ENCODE peak calls at places on chromosomes 6 and 20, in eight cellular contexts. V is HepG2, E is A549, W is GM23338, S is SK-N-SH, J is Panc1, Z is K562, C is GM12878. F is an unnamed sample.

GRCh38 chr6:148323344-148323743 is 19.3 kb upstream of the SASH1 start:
- DNase-seq in E (no peak), W (no peak), Z (no peak), V (no peak), J (no peak), S (no peak), C (no peak), F (no peak)

GRCh38 chr6:19465240-19465639 is 371.9 kb upstream of the ID4 start:
- DNase-seq in C (no peak), W (no peak), S (no peak), E (no peak), Z (no peak), V (no peak), J (peak), F (no peak)

GRCh38 chr6:111663232-111663631 is 57.6 kb upstream of the TRAF3IP2 start:
- DNase-seq in Z (no peak), V (no peak), J (no peak), W (peak), E (no peak), C (no peak), S (peak), F (no peak)

GRCh38 chr20:54598351-54598750 is 123.0 kb downstream of the DOK5 start:
- DNase-seq in Z (no peak), J (no peak), S (no peak), E (no peak), W (no peak), C (no peak), V (no peak), F (no peak)

GRCh38 chr6:107843400-107843799 is 19.3 kb upstream of the SCML4 start:
- DNase-seq in S (no peak), C (no peak), V (no peak), J (no peak), Z (no peak), E (no peak), W (no peak), F (no peak)

GRCh38 chr6:135254471-135254870 is 73.4 kb downstream of the MYB start:
- DNase-seq in C (no peak), W (no peak), Z (peak), J (no peak), E (no peak), S (no peak), V (no peak), F (no peak)

GRCh38 chr6:31834367-31834703 is 6.8 kb downstream of the HSPA1B start:
- DNase-seq in Z (peak), E (peak), V (peak), C (peak), J (no peak), W (peak), S (peak), F (peak)

GRCh38 chr6:73017473-73017872 is 207.8 kb downstream of the KHDC1L start:
- DNase-seq in E (no peak), Z (no peak), C (no peak), S (no peak), V (no peak), W (no peak), J (no peak), F (no peak)

GRCh38 chr6:136969433-136969832 is 47.3 kb downstream of the SLC35D3 start:
- DNase-seq in W (no peak), C (no peak), Z (no peak), S (peak), E (no peak), J (no peak), V (no peak), F (no peak)

GRCh38 chr6:105374010-105374420 is 28.9 kb downstream of the PREP start:
- DNase-seq in W (no peak), J (no peak), S (no peak), V (peak), E (no peak), Z (no peak), C (no peak), F (no peak)

GRCh38 chr6:99334526-99335127 is 14.8 kb downstream of the FAXC start:
- DNase-seq in S (peak), W (peak), Z (peak), J (peak), V (peak), E (peak), C (peak), F (peak)

GRCh38 chr6:30325873-30326445 is 768 bp upstream of the TRIM39 start:
- DNase-seq in C (peak), V (no peak), W (peak), S (no peak), E (no peak), Z (peak), J (peak), F (peak)

GRCh38 chr20:44066645-44067606 is 120.1 kb downstream of the JPH2 start:
- DNase-seq in Z (no peak), S (peak), J (no peak), V (no peak), C (no peak), W (no peak), E (no peak), F (no peak)

GRCh38 chr6:156933201-156934053 is 156.2 kb downstream of the ARID1B start:
- DNase-seq in J (no peak), Z (no peak), C (no peak), E (no peak), S (no peak), V (peak), W (peak), F (no peak)

GRCh38 chr6:131946992-131947955 is 3.9 kb downstream of the CCN2 start:
- DNase-seq in C (no peak), E (peak), W (no peak), S (no peak), J (peak), Z (no peak), V (peak), F (no peak)

GRCh38 chr6:37369321-37370196 is 15.8 kb downstream of the RNF8 start:
- DNase-seq in V (peak), Z (no peak), W (no peak), E (no peak), C (no peak), S (no peak), J (no peak), F (no peak)

GRCh38 chr6:7681449-7681848 is 44.5 kb upstream of the BMP6 start:
- DNase-seq in S (no peak), E (no peak), W (no peak), V (no peak), C (no peak), Z (no peak), J (no peak), F (no peak)

GRCh38 chr6:77626431-77626830 is 26.4 kb upstream of the MEI4 start:
- DNase-seq in Z (no peak), W (no peak), C (no peak), S (no peak), E (no peak), V (no peak), J (no peak), F (no peak)

GRCh38 chr20:19380211-19380610 is 167.8 kb downstream of the SLC24A3 start:
- DNase-seq in C (no peak), Z (no peak), E (no peak), S (no peak), W (no peak), J (no peak), V (no peak), F (no peak)

GRCh38 chr20:19378057-19378456 is 165.6 kb downstream of the SLC24A3 start:
- DNase-seq in W (no peak), C (no peak), S (no peak), E (no peak), Z (no peak), V (no peak), J (no peak), F (no peak)

GRCh38 chr20:19374066-19374615 is 161.7 kb downstream of the SLC24A3 start:
- DNase-seq in C (no peak), V (no peak), J (no peak), E (no peak), W (no peak), Z (no peak), S (no peak), F (no peak)

GRCh38 chr20:19375301-19375885 is 163.0 kb downstream of the SLC24A3 start:
- DNase-seq in Z (no peak), C (no peak), S (no peak), W (no peak), V (no peak), E (no peak), J (no peak), F (no peak)

GRCh38 chr20:19376451-19376971 is 164.1 kb downstream of the SLC24A3 start:
- DNase-seq in Z (no peak), E (no peak), C (no peak), J (no peak), V (no peak), W (no peak), S (no peak), F (no peak)
- TF ChIP-seq REST in Z (no peak), E (no peak), C (no peak), J (no peak), V (no peak), W (no peak), S (no peak), F (no peak)

DNA sequence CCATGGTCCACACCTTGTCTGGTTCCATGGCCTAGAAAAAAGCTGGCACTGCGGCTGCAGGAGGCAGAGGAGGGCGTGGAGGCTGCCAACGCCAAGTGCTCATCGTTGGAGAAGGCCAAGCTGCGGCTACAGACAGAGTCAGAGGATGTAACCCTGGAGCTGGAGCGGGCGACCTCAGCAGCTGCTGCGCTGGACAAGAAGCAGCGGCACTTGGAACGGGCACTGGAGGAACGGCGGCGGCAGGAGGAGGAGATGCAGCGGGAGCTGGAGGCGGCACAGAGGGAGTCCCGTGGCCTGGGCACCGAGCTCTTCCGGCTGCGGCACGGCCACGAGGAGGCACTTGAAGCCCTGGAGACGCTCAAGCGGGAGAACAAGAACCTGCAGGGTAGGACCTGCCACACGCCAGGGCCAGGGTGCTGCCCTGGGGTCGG is 43.4 kb downstream of the MYH7B start:
- DNase-seq in S (no peak), Z (no peak), E (no peak), C (no peak), V (no peak), J (no peak), W (no peak), F (no peak)
- TF ChIP-seq REST in S (no peak), Z (no peak), E (no peak), C (no peak), V (no peak), J (no peak), W (no peak), F (no peak)

GRCh38 chr6:16544006-16544405 is 217.3 kb downstream of the ATXN1 start:
- DNase-seq in Z (no peak), J (no peak), S (no peak), C (no peak), E (no peak), W (peak), V (no peak), F (no peak)
- TF ChIP-seq REST in Z (no peak), J (no peak), S (no peak), C (no peak), E (no peak), W (no peak), V (no peak), F (no peak)

DNA sequence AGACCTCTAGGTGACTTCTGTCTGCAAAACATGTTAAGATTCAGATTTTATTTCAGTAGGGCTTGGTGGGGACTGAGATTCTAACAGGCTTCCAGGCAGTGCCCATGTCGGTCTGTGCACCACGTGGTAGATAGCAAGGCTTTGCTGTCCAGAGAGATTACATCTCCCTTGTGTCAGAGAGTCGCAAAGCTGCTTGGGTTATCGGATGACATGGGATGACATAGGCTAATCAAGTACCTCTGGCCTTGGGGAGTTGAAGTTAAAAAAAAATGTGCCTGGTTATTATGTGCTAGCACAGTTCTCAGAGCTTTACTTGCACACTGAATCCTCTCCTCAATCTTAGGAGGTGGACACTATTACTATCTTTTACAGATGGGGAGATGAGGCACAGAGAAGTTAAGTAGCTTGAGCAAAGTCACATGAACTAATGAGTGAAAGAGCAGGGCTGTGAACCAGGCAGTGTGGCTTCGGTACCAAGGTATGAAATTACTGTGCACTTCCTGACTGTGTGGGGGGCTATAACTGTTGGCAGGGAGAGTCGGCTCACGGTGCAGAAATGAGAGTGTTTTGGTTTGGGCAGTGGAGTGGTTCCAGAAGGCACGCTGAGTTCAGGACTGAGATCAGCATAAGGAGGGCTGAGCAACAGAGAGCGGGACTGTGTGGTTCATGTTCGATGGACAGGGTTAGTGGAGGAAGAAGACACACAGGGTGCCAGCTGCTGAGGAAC is 41.1 kb downstream of the FARS2 start:
- DNase-seq in C (peak), S (peak), E (no peak), W (no peak), J (no peak), Z (peak), V (no peak), F (no peak)
- TF ChIP-seq REST in C (no peak), S (no peak), E (no peak), W (no peak), J (no peak), Z (no peak), V (no peak), F (no peak)

GRCh38 chr20:40154514-40154913 is 534.5 kb downstream of the MAFB start:
- DNase-seq in Z (no peak), S (no peak), C (no peak), W (no peak), J (no peak), V (no peak), E (no peak), F (no peak)

GRCh38 chr20:40160151-40160550 is 528.9 kb downstream of the MAFB start:
- DNase-seq in S (peak), Z (peak), C (peak), W (peak), V (peak), E (peak), J (peak), F (peak)

GRCh38 chr20:40156600-40157307 is 532.3 kb downstream of the MAFB start:
- DNase-seq in Z (no peak), E (no peak), J (no peak), C (peak), W (no peak), S (no peak), V (no peak), F (no peak)
- TF ChIP-seq REST in Z (no peak), E (no peak), J (no peak), C (peak), W (no peak), S (no peak), V (no peak), F (no peak)

F was measured in HCT116.